ENCODE peak calls at places on chromosomes 16 and 17, in four cellular contexts. One of them, this sample, is unnamed.

GRCh38 chr16:69741951-69742904 is 12.5 kb downstream of the NOB1 start:
- DNase-seq in CD8-positive, alpha-beta memory T cell: no peak
- DNase-seq in sigmoid colon: peak
- DNase-seq in stromal cell of bone marrow: no peak
- DNase-seq in this sample: no peak

GRCh38 chr17:78935419-78936323 is 10.5 kb upstream of the TIMP2 start:
- DNase-seq in sigmoid colon: peak
- DNase-seq in CD8-positive, alpha-beta memory T cell: no peak
- DNase-seq in stromal cell of bone marrow: peak
- DNase-seq in this sample: no peak

GRCh38 chr16:9932919-9933653 is 249.1 kb downstream of the GRIN2A start:
- DNase-seq in stromal cell of bone marrow: no peak
- DNase-seq in CD8-positive, alpha-beta memory T cell: no peak
- DNase-seq in sigmoid colon: no peak
- DNase-seq in this sample: no peak

GRCh38 chr16:74623846-74624245 is 16.9 kb upstream of the GLG1 start:
- DNase-seq in sigmoid colon: no peak
- DNase-seq in stromal cell of bone marrow: no peak
- DNase-seq in CD8-positive, alpha-beta memory T cell: no peak
- DNase-seq in this sample: no peak

GRCh38 chr17:15651583-15652110 is 32.1 kb upstream of the FBXW10B start:
- DNase-seq in stromal cell of bone marrow: peak
- DNase-seq in CD8-positive, alpha-beta memory T cell: no peak
- DNase-seq in sigmoid colon: peak
- DNase-seq in this sample: no peak

GRCh38 chr17:82230627-82231311 is 1.9 kb downstream of the SLC16A3 start:
- DNase-seq in CD8-positive, alpha-beta memory T cell: peak
- DNase-seq in stromal cell of bone marrow: peak
- DNase-seq in sigmoid colon: peak
- DNase-seq in this sample: peak

GRCh38 chr16:75111514-75112280 is 4.9 kb downstream of the LDHD start:
- DNase-seq in CD8-positive, alpha-beta memory T cell: no peak
- DNase-seq in sigmoid colon: no peak
- DNase-seq in stromal cell of bone marrow: no peak
- DNase-seq in this sample: no peak

GRCh38 chr16:81879625-81880024 is 100.5 kb downstream of the PLCG2 start:
- DNase-seq in sigmoid colon: no peak
- DNase-seq in CD8-positive, alpha-beta memory T cell: no peak
- DNase-seq in stromal cell of bone marrow: no peak
- DNase-seq in this sample: no peak

GRCh38 chr16:19783847-19784736 is 66.0 kb downstream of the IQCK start:
- DNase-seq in stromal cell of bone marrow: no peak
- DNase-seq in CD8-positive, alpha-beta memory T cell: no peak
- DNase-seq in sigmoid colon: no peak
- DNase-seq in this sample: no peak

GRCh38 chr16:73189132-73189531 is 141.2 kb upstream of the ZFHX3 start:
- DNase-seq in CD8-positive, alpha-beta memory T cell: no peak
- DNase-seq in stromal cell of bone marrow: no peak
- DNase-seq in sigmoid colon: no peak
- DNase-seq in this sample: no peak

GRCh38 chr16:782766-783403 is 5.3 kb downstream of the RPUSD1 start:
- DNase-seq in CD8-positive, alpha-beta memory T cell: no peak
- DNase-seq in stromal cell of bone marrow: no peak
- DNase-seq in sigmoid colon: no peak
- DNase-seq in this sample: no peak

GRCh38 chr17:73211745-73212144 is 18.9 kb downstream of the COG1 start:
- DNase-seq in stromal cell of bone marrow: no peak
- DNase-seq in sigmoid colon: no peak
- DNase-seq in CD8-positive, alpha-beta memory T cell: peak
- DNase-seq in this sample: no peak

GRCh38 chr16:65510850-65511249 is 389.0 kb upstream of the CDH11 start:
- DNase-seq in stromal cell of bone marrow: no peak
- DNase-seq in CD8-positive, alpha-beta memory T cell: no peak
- DNase-seq in sigmoid colon: no peak
- DNase-seq in this sample: no peak

GRCh38 chr17:57755479-57756070 is 10.5 kb upstream of the CCDC182 start:
- DNase-seq in sigmoid colon: no peak
- DNase-seq in stromal cell of bone marrow: no peak
- DNase-seq in CD8-positive, alpha-beta memory T cell: no peak
- DNase-seq in this sample: no peak

GRCh38 chr16:85847036-85847435 is 47.5 kb downstream of the COX4I1 start:
- DNase-seq in stromal cell of bone marrow: no peak
- DNase-seq in sigmoid colon: peak
- DNase-seq in CD8-positive, alpha-beta memory T cell: no peak
- DNase-seq in this sample: no peak

GRCh38 chr16:34054137-34054536 is 594.7 kb downstream of the TP53TG3F start:
- DNase-seq in stromal cell of bone marrow: no peak
- DNase-seq in CD8-positive, alpha-beta memory T cell: no peak
- DNase-seq in sigmoid colon: no peak
- DNase-seq in this sample: no peak

GRCh38 chr17:40445769-40446468 is 2.7 kb downstream of the IGFBP4 start:
- DNase-seq in sigmoid colon: no peak
- DNase-seq in stromal cell of bone marrow: no peak
- DNase-seq in CD8-positive, alpha-beta memory T cell: no peak
- DNase-seq in this sample: no peak

GRCh38 chr16:84527486-84528269 is 23.2 kb upstream of the MEAK7 start:
- DNase-seq in sigmoid colon: no peak
- DNase-seq in CD8-positive, alpha-beta memory T cell: no peak
- DNase-seq in stromal cell of bone marrow: no peak
- DNase-seq in this sample: no peak

GRCh38 chr17:38925263-38925995 is at the start of gene LASP1NB:
- DNase-seq in sigmoid colon: no peak
- DNase-seq in CD8-positive, alpha-beta memory T cell: peak
- DNase-seq in stromal cell of bone marrow: no peak
- DNase-seq in this sample: no peak

GRCh38 chr16:58035356-58036170 is 10.0 kb downstream of the MMP15 start:
- DNase-seq in sigmoid colon: no peak
- DNase-seq in CD8-positive, alpha-beta memory T cell: no peak
- DNase-seq in stromal cell of bone marrow: no peak
- DNase-seq in this sample: no peak

GRCh38 chr16:57949595-57950238 is 21.2 kb downstream of the CNGB1 start:
- DNase-seq in CD8-positive, alpha-beta memory T cell: no peak
- DNase-seq in stromal cell of bone marrow: no peak
- DNase-seq in sigmoid colon: no peak
- DNase-seq in this sample: no peak

GRCh38 chr16:70428178-70428998 is 10.5 kb downstream of the ST3GAL2 start:
- DNase-seq in sigmoid colon: peak
- DNase-seq in CD8-positive, alpha-beta memory T cell: no peak
- DNase-seq in stromal cell of bone marrow: peak
- DNase-seq in this sample: no peak

GRCh38 chr16:81251871-81252270 is 13.4 kb downstream of the BCO1 start:
- DNase-seq in stromal cell of bone marrow: no peak
- DNase-seq in sigmoid colon: no peak
- DNase-seq in CD8-positive, alpha-beta memory T cell: no peak
- DNase-seq in this sample: no peak

GRCh38 chr17:21284319-21285163 is at the start of gene MAP2K3:
- DNase-seq in sigmoid colon: peak
- DNase-seq in stromal cell of bone marrow: peak
- DNase-seq in CD8-positive, alpha-beta memory T cell: peak
- DNase-seq in this sample: peak

GRCh38 chr17:80103061-80103481 is 1.7 kb downstream of the GAA start:
- DNase-seq in stromal cell of bone marrow: no peak
- DNase-seq in sigmoid colon: no peak
- DNase-seq in CD8-positive, alpha-beta memory T cell: no peak
- DNase-seq in this sample: no peak

GRCh38 chr16:66830422-66831404 is at the start of gene NAE1:
- DNase-seq in sigmoid colon: peak
- DNase-seq in CD8-positive, alpha-beta memory T cell: peak
- DNase-seq in stromal cell of bone marrow: peak
- DNase-seq in this sample: peak

GRCh38 chr16:1258906-1259759 is 3.3 kb downstream of the TPSD1 start:
- DNase-seq in stromal cell of bone marrow: no peak
- DNase-seq in sigmoid colon: no peak
- DNase-seq in CD8-positive, alpha-beta memory T cell: no peak
- DNase-seq in this sample: no peak

GRCh38 chr16:13176711-13177110 is 275.3 kb downstream of the SHISA9 start:
- DNase-seq in CD8-positive, alpha-beta memory T cell: no peak
- DNase-seq in stromal cell of bone marrow: peak
- DNase-seq in sigmoid colon: no peak
- DNase-seq in this sample: no peak

GRCh38 chr16:75957870-75958269 is 231.6 kb upstream of the CPHXL start:
- DNase-seq in sigmoid colon: no peak
- DNase-seq in CD8-positive, alpha-beta memory T cell: no peak
- DNase-seq in stromal cell of bone marrow: no peak
- DNase-seq in this sample: no peak

GRCh38 chr16:72523087-72523486 is 351.1 kb upstream of the PMFBP1 start:
- DNase-seq in sigmoid colon: no peak
- DNase-seq in stromal cell of bone marrow: no peak
- DNase-seq in CD8-positive, alpha-beta memory T cell: no peak
- DNase-seq in this sample: no peak

GRCh38 chr16:86044241-86044671 is 145.3 kb downstream of the IRF8 start:
- DNase-seq in sigmoid colon: peak
- DNase-seq in stromal cell of bone marrow: no peak
- DNase-seq in CD8-positive, alpha-beta memory T cell: no peak
- DNase-seq in this sample: peak

GRCh38 chr17:47325176-47325575 is 1.4 kb downstream of the EFCAB13 start:
- DNase-seq in CD8-positive, alpha-beta memory T cell: no peak
- DNase-seq in sigmoid colon: no peak
- DNase-seq in stromal cell of bone marrow: no peak
- DNase-seq in this sample: peak

GRCh38 chr17:35801583-35802224 is 6.3 kb upstream of the MMP28 start:
- DNase-seq in sigmoid colon: peak
- DNase-seq in stromal cell of bone marrow: no peak
- DNase-seq in CD8-positive, alpha-beta memory T cell: no peak
- DNase-seq in this sample: peak

GRCh38 chr16:27253526-27253930 is 15.0 kb downstream of the NSMCE1 start:
- DNase-seq in CD8-positive, alpha-beta memory T cell: no peak
- DNase-seq in sigmoid colon: no peak
- DNase-seq in stromal cell of bone marrow: peak
- DNase-seq in this sample: no peak

GRCh38 chr17:55430531-55431228 is 9.0 kb upstream of the MMD start:
- DNase-seq in sigmoid colon: no peak
- DNase-seq in stromal cell of bone marrow: no peak
- DNase-seq in CD8-positive, alpha-beta memory T cell: no peak
- DNase-seq in this sample: no peak

GRCh38 chr17:52148969-52149351 is 9.6 kb downstream of the CA10 start:
- DNase-seq in stromal cell of bone marrow: no peak
- DNase-seq in CD8-positive, alpha-beta memory T cell: no peak
- DNase-seq in sigmoid colon: no peak
- DNase-seq in this sample: no peak

GRCh38 chr17:3835410-3836229 is 10.4 kb downstream of the NCBP3 start:
- DNase-seq in stromal cell of bone marrow: no peak
- DNase-seq in sigmoid colon: no peak
- DNase-seq in CD8-positive, alpha-beta memory T cell: no peak
- DNase-seq in this sample: no peak

GRCh38 chr17:876272-876671 is 94.1 kb downstream of the MRM3 start:
- DNase-seq in sigmoid colon: no peak
- DNase-seq in CD8-positive, alpha-beta memory T cell: peak
- DNase-seq in stromal cell of bone marrow: no peak
- DNase-seq in this sample: peak

This sample was measured in naive B cell.